ENCODE peak calls at places on chromosomes 4 and X, in four cellular contexts. H is HepG2, A is K562, X is H1. R is an unnamed sample.

GRCh38 chrX:132564026-132564425 is 75.2 kb upstream of the MBNL3 start:
- DNase-seq in H (no peak), A (no peak), X (no peak), R (no peak)

GRCh38 chrX:22922961-22923360 is 76.8 kb upstream of the DDX53 start:
- DNase-seq in H (no peak), A (no peak), X (no peak), R (no peak)

GRCh38 chrX:111284615-111285294 is 14.5 kb upstream of the CAPN6 start:
- DNase-seq in H (peak), A (no peak), X (no peak), R (no peak)

GRCh38 chr4:121668368-121669162 is 28.2 kb downstream of the ANXA5 start:
- DNase-seq in H (no peak), A (no peak), X (no peak), R (no peak)

GRCh38 chr4:56276547-56276946 is 110.7 kb downstream of the AASDH start:
- DNase-seq in H (no peak), A (no peak), X (no peak), R (no peak)

GRCh38 chrX:33160273-33160672 is 51.1 kb downstream of the DMD start:
- DNase-seq in H (no peak), A (no peak), X (no peak), R (no peak)

GRCh38 chr4:118811008-118811764 is 24.7 kb downstream of the SEC24D start:
- DNase-seq in H (no peak), A (no peak), X (no peak), R (no peak)

GRCh38 chrX:153387345-153387744 is 13.8 kb downstream of the PNMA6E start:
- DNase-seq in H (no peak), A (no peak), X (no peak), R (no peak)

DNA sequence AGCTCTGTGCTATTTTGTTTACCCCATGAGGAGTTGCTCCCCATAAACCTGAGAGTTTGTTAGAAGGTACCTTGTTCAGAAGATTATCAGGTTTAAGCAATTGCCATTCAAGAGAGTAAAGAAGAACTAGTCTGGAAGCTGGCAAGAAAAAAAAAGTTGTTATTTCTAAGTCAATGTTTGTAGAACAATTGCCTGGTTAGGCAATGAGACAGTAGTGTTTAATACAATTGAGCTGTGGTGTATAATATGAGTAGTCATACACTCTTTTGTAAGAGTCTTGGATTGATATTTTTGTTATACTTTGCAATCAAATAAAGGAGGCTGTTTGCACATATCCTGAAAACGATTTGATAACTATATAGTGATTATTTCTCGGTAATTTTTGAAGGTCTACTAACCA is 44.7 kb downstream of the GALNT7 start:
- DNase-seq in H (no peak), A (no peak), X (no peak), R (no peak)
- TF ChIP-seq RNF2 in H (no peak), A (no peak), X (no peak), R (no peak)

GRCh38 chrX:29555465-29556091 is 659.8 kb upstream of the MAGEB2 start:
- DNase-seq in H (no peak), A (no peak), X (no peak), R (no peak)

GRCh38 chrX:29560065-29560464 is 655.3 kb upstream of the MAGEB2 start:
- DNase-seq in H (no peak), A (no peak), X (no peak), R (no peak)

DNA sequence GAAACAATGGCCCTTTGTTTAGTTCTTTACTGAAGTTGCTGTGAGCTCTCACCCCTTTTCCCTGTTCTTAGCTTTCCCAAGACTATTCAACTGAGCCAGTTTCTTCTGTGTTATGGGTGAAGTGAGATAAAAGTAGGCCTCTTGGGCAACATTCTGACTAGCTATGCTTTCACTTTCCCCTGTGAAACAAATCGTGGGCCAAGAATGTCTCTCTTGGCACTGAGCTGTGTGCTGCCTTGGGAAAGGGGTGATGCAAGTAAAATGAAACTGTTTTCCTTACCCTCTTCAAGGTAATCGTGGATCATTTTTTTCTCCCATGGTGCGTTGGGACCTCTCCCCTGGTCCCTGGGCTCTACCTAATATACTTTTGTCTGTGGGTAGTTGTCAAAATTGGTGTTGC is 653.9 kb upstream of the MAGEB2 start:
- DNase-seq in H (no peak), A (no peak), X (no peak), R (no peak)
- TF ChIP-seq RNF2 in H (no peak), A (no peak), X (no peak), R (no peak)

DNA sequence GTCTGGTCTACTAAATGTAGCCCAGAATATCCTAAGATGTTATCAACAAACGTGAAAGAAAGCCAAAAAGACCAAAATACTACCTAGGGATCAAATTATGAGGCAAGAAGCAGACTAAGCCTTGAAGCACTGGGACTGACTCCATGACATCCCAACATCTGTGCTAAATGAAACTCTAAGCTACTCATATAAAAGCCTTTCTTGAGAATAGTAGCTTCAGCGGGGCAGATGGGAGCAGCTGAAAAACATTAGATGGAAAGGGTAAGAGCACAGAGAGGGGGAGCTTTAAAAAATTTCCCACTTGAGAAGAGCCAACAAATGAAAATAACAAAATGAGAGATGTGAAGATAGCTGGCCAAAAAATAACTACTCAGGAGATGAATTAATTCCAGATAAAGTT is 81.7 kb downstream of the MAD2L1 start:
- DNase-seq in H (no peak), A (no peak), X (no peak), R (no peak)
- TF ChIP-seq RNF2 in H (no peak), A (no peak), X (no peak), R (no peak)

DNA sequence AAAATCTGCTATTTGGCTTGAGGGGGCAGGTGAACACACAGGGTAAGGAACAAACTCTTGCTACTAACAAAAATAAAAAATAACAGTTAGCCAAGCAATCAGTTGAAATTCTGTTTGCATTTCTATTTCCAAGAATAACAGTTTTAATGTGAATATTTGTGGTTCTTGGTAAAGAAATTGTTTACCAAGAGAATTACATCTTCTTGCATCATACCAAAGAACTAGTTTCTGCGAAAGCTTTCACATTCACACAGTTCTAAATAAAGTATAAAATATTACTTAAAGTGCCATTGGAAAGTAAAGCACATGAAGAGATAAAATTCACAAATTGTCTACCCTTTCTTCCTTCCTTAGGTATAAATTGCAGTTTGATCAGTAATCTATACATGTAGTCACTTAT is 54.4 kb downstream of the KLHL4 start:
- DNase-seq in H (no peak), A (no peak), X (no peak), R (no peak)
- TF ChIP-seq RNF2 in H (no peak), A (no peak), X (no peak), R (no peak)

GRCh38 chr4:147760176-147760575 is 28.3 kb downstream of the ARHGAP10 start:
- DNase-seq in H (no peak), A (no peak), X (no peak), R (no peak)

GRCh38 chr4:147754037-147754445 is 22.2 kb downstream of the ARHGAP10 start:
- DNase-seq in H (no peak), A (no peak), X (no peak), R (peak)

GRCh38 chr4:147755567-147756295 is 23.8 kb downstream of the ARHGAP10 start:
- DNase-seq in H (no peak), A (no peak), X (no peak), R (no peak)

GRCh38 chr4:147753047-147753446 is 21.2 kb downstream of the ARHGAP10 start:
- DNase-seq in H (no peak), A (no peak), X (no peak), R (no peak)

DNA sequence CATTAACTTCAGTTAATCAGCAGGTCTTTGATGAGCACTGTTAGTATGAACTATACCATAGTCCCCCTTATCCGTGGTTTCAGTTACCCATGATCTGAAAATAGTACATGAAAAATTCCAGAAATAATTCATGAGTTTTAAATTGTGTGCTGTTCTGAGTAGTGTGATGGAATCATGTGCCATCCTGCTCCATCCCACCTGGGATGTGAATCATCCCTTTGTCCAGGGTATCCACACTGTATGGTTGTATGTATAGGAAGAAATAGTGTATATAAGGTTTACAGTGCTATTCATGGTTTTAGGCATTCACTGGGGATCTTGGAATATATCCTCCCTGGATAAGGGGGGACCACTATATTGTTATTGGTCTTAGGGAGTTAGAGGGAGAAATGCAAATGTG is 24.5 kb downstream of the ARHGAP10 start:
- DNase-seq in H (no peak), A (no peak), X (no peak), R (no peak)
- TF ChIP-seq RNF2 in H (no peak), A (no peak), X (no peak), R (no peak)

GRCh38 chr4:113644398-113644797 is 117.1 kb downstream of the CAMK2D start:
- DNase-seq in H (no peak), A (no peak), X (no peak), R (no peak)

GRCh38 chr4:113645288-113645687 is 116.2 kb downstream of the CAMK2D start:
- DNase-seq in H (no peak), A (no peak), X (no peak), R (no peak)

GRCh38 chr4:113643505-113643904 is 118.0 kb downstream of the CAMK2D start:
- DNase-seq in H (no peak), A (no peak), X (no peak), R (no peak)

GRCh38 chr4:113645771-113646455 is 115.6 kb downstream of the CAMK2D start:
- DNase-seq in H (peak), A (peak), X (peak), R (peak)

GRCh38 chr4:113646456-113646809 is 115.1 kb downstream of the CAMK2D start:
- DNase-seq in H (no peak), A (no peak), X (peak), R (peak)
- TF ChIP-seq RNF2 in H (no peak), A (no peak), X (no peak), R (no peak)

GRCh38 chr4:2848449-2848848 is 4.8 kb downstream of the ADD1 start:
- DNase-seq in H (peak), A (no peak), X (no peak), R (no peak)

GRCh38 chr4:2849267-2850140 is 5.9 kb downstream of the ADD1 start:
- DNase-seq in H (no peak), A (no peak), X (no peak), R (no peak)

GRCh38 chr4:2847297-2847871 is 3.7 kb downstream of the ADD1 start:
- DNase-seq in H (no peak), A (no peak), X (no peak), R (no peak)

GRCh38 chr4:2852481-2852881 is 8.8 kb downstream of the ADD1 start:
- DNase-seq in H (no peak), A (no peak), X (no peak), R (no peak)

DNA sequence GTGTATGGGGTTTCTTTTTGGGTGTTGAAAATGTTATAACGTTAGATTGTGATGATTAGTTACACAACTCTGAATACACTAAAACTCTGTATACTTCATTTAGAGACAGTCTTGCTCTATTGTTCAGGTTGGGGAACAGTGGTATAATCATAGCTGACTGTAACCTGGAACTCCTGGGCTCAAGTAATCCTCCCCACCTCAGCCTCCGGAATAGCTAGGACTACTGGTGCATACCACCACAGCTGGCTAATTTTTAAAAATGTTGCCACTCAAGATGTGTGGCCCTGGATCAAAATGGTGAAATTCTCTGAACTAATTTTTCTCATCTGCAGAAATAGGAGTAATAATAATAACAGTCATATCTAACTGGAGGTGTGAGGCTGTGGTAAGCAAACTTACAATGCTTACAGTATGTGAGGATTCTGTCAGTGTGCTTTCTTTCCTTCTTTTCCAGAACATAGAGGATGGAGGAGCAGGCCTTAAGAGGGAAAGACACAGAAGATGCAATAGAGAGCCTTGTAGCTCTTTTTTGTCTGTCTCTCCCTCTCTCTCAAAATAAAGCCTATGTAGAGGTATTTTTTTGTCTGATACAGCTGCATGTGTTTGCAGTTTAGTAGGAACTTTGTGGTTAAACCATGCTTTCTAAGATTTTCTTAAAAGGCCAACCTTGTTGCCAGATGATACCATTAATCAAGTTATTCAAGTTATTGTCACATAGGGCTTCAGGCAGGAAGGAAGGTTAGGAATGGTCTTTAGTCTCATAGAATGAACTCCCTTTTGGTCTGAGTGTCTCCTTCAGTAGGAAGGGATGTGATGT is 7.5 kb downstream of the ADD1 start:
- DNase-seq in H (no peak), A (no peak), X (no peak), R (no peak)
- TF ChIP-seq RNF2 in H (no peak), A (no peak), X (no peak), R (no peak)

GRCh38 chr4:84529169-84529751 is 30.2 kb upstream of the NKX6-1 start:
- DNase-seq in H (peak), A (peak), X (no peak), R (peak)

GRCh38 chr4:84530449-84530848 is 31.4 kb upstream of the NKX6-1 start:
- DNase-seq in H (no peak), A (no peak), X (no peak), R (no peak)

GRCh38 chr4:84531689-84532088 is 32.6 kb upstream of the NKX6-1 start:
- DNase-seq in H (no peak), A (no peak), X (no peak), R (no peak)

GRCh38 chr4:84535901-84536300 is 36.8 kb upstream of the NKX6-1 start:
- DNase-seq in H (no peak), A (no peak), X (no peak), R (no peak)

DNA sequence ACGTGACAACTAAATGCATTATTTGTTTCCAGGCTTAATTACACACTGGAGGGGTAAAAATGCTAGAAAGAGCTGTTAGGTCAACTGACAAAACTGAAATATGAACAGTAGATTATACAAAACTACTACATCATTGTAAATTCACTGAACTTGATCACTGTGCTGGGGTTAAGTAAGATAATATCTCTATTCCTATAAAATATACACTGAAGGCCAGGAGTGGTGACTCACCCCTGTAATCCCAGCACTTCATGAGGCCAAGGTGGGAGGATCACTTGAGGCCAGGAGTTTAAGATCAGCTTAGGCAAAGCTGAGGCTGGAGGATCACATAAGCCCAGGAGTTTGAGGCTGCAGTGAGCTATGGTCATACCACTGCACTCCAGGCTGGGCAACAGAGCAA is 31.8 kb upstream of the NKX6-1 start:
- DNase-seq in H (no peak), A (no peak), X (no peak), R (peak)
- TF ChIP-seq RNF2 in H (no peak), A (no peak), X (no peak), R (no peak)

DNA sequence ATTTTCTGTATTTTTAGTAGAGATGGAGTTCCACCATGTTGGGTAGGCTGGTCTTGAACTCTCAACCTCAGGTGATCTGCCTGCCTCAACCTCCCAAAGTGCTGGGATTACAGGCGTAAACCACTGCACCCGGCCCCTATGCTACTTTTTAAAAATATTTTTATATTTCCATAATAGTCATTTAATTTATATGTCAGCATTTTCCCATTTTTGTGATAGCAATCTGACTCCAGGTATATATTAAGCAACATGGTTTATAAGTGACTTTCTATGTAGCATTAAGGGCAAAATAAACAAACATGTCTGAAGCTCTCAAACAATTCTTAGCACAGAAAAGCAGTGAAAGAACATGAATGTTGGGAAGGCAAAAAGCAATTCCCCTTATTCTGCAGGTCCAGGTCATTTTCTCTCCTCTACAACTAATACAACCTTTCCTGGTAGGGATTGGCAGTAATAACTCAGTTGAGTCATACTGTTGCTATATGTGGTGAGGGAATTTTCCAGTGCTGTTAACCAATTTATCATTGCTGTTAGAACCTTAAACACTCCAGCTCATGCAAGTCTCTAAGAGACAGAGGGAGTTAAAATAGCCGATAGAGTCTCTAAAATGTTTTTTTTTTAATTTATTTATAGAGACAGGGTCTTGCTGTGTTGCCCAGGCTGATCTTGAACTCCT is 24.0 kb downstream of the SMIM14 start:
- DNase-seq in H (no peak), A (no peak), X (no peak), R (peak)
- TF ChIP-seq RNF2 in H (no peak), A (no peak), X (no peak), R (no peak)

DNA sequence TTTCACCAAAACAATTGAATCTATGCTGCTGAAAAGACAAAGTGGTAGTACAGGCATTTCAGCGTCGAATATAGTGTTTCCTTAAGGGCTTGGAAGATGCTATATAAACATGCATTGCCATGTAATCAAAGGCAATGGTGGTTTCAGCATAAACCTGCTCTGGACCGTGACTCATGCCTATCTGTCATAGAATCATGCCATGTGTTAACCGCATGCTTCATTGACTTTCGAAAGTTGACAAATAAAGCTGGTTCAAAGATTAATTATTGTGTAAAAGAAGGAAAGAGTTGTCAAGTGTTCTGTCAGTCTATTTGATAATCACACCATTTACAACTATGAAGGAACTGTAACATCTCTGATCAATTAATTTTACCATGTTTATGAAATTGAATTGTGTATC is 83.2 kb downstream of the FUNDC1 start:
- DNase-seq in H (peak), A (no peak), X (no peak), R (no peak)
- TF ChIP-seq RNF2 in H (no peak), A (no peak), X (no peak), R (no peak)

R was measured in A549.